ENCODE peak calls at places on chromosomes 12 and 14, in four cellular contexts. H, O, B and C are unnamed samples.

GRCh38 chr14:69483765-69484443 is 624 bp upstream of the PLEKHD1 start:
- DNase-seq in H (peak), O (no peak), B (no peak), C (peak)

GRCh38 chr14:89041245-89041585 is 216.8 kb downstream of the TTC8 start:
- DNase-seq in H (no peak), O (peak), B (no peak), C (no peak)

GRCh38 chr14:73662439-73663056 is 17.8 kb downstream of the DNAL1 start:
- DNase-seq in H (peak), O (peak), B (peak), C (peak)

GRCh38 chr14:91284146-91284790 is 39.8 kb upstream of the GPR68 start:
- DNase-seq in H (no peak), O (no peak), B (no peak), C (peak)

GRCh38 chr14:65686761-65687160 is 274.2 kb downstream of the FUT8 start:
- DNase-seq in H (no peak), O (no peak), B (no peak), C (peak)

GRCh38 chr12:128042825-128043224 is 224.1 kb upstream of the TMEM132C start:
- DNase-seq in H (no peak), O (no peak), B (no peak), C (no peak)

GRCh38 chr14:100988411-100988900 is 84.9 kb upstream of the RTL1 start:
- DNase-seq in H (peak), O (peak), B (no peak), C (peak)

GRCh38 chr12:103647267-103647666 is 60.2 kb downstream of the STAB2 start:
- DNase-seq in H (peak), O (no peak), B (no peak), C (peak)

GRCh38 chr12:34327671-34328070 is 305.4 kb downstream of the ALG10 start:
- DNase-seq in H (no peak), O (no peak), B (no peak), C (no peak)

GRCh38 chr12:30457621-30458289 is 237.9 kb downstream of the IPO8 start:
- DNase-seq in H (peak), O (peak), B (peak), C (peak)

GRCh38 chr14:31954991-31955390 is 122.1 kb upstream of the ARHGAP5 start:
- DNase-seq in H (no peak), O (no peak), B (no peak), C (peak)

GRCh38 chr12:82966160-82966559 is 279.5 kb downstream of the TMTC2 start:
- DNase-seq in H (no peak), O (no peak), B (no peak), C (no peak)

GRCh38 chr12:120468846-120469449 is 600 bp downstream of the SRSF9 start:
- DNase-seq in H (peak), O (no peak), B (peak), C (peak)

GRCh38 chr12:14950421-14950820 is 11.0 kb downstream of the ARHGDIB start:
- DNase-seq in H (no peak), O (no peak), B (no peak), C (no peak)

GRCh38 chr12:89162704-89163261 is 189.5 kb downstream of the DUSP6 start:
- DNase-seq in H (peak), O (no peak), B (no peak), C (peak)

GRCh38 chr12:97940629-97941028 is 478.0 kb downstream of the RMST start:
- DNase-seq in H (no peak), O (no peak), B (no peak), C (no peak)

GRCh38 chr12:97941686-97942354 is 479.2 kb downstream of the RMST start:
- DNase-seq in H (peak), O (peak), B (no peak), C (no peak)

GRCh38 chr12:97944576-97944975 is 482.0 kb downstream of the RMST start:
- DNase-seq in H (no peak), O (no peak), B (no peak), C (no peak)

GRCh38 chr12:97940105-97940504 is 477.5 kb downstream of the RMST start:
- DNase-seq in H (no peak), O (no peak), B (no peak), C (no peak)

GRCh38 chr12:97943359-97943758 is 480.8 kb downstream of the RMST start:
- DNase-seq in H (no peak), O (no peak), B (no peak), C (no peak)
- TF ChIP-seq CTCF in H (no peak), O (no peak), B (no peak), C (no peak)

GRCh38 chr12:22275847-22276246 is 58.7 kb downstream of the ST8SIA1 start:
- DNase-seq in H (peak), O (no peak), B (no peak), C (peak)
- TF ChIP-seq MAZ in H (no peak), O (no peak), B (no peak), C (peak)

GRCh38 chr14:29489911-29490310 is 437.7 kb downstream of the PRKD1 start:
- DNase-seq in H (no peak), O (no peak), B (no peak), C (no peak)

GRCh38 chr14:29486132-29486531 is 441.5 kb downstream of the PRKD1 start:
- DNase-seq in H (no peak), O (no peak), B (no peak), C (no peak)
- TF ChIP-seq CTCF in H (no peak), O (no peak), B (no peak), C (no peak)

DNA sequence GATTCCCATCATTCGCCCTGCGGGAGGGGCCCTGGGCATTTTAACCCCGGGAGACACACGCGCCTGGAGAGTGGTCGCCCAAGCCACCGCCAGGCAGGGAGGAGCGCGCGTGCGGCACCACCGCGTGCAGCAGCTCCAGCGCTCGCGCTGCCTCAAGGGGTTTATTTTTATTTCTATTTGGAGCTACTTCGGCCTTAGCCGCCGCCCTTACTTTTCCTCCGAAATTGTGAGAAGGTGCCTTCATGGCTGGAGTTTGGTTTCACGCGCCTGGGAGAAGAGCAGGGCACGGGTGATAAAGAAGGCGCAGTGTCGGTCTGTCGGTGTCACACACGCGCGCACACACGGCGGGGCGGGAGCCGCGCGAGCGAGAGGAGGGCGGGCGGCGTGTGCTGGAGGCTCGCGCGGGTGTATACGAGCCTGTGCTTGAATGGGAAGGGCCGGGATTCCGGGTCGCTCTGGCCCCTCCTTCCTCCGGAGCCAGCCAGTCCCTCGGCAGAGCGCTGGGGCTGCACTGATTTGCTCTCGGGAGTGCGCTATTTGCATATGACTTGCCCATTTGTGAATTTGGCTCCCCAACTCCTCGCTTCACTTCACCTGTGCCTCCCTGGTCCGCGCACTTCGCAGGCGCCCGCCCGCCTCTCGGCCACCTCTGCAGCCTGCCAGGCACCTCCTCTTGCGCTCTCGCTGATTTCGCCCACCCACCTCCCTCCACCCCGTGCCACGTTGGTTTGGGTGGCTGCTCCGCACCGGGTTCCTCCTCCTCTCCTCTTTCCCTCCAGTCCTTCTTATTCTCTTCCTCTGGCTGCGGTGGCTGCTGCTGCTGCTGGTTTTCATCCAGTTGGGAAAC is 932.3 kb downstream of the DIO2 start:
- DNase-seq in H (peak), O (peak), B (no peak), C (peak)
- TF ChIP-seq MAZ in H (no peak), O (no peak), B (no peak), C (peak)

GRCh38 chr14:61438036-61438435 is 116.7 kb downstream of the PRKCH start:
- DNase-seq in H (no peak), O (no peak), B (no peak), C (no peak)

GRCh38 chr14:61439779-61440418 is 118.5 kb downstream of the PRKCH start:
- DNase-seq in H (no peak), O (no peak), B (no peak), C (no peak)

GRCh38 chr14:61438497-61438859 is 117.1 kb downstream of the PRKCH start:
- DNase-seq in H (peak), O (no peak), B (no peak), C (no peak)

GRCh38 chr14:61437383-61437782 is 116.0 kb downstream of the PRKCH start:
- DNase-seq in H (no peak), O (no peak), B (no peak), C (no peak)

DNA sequence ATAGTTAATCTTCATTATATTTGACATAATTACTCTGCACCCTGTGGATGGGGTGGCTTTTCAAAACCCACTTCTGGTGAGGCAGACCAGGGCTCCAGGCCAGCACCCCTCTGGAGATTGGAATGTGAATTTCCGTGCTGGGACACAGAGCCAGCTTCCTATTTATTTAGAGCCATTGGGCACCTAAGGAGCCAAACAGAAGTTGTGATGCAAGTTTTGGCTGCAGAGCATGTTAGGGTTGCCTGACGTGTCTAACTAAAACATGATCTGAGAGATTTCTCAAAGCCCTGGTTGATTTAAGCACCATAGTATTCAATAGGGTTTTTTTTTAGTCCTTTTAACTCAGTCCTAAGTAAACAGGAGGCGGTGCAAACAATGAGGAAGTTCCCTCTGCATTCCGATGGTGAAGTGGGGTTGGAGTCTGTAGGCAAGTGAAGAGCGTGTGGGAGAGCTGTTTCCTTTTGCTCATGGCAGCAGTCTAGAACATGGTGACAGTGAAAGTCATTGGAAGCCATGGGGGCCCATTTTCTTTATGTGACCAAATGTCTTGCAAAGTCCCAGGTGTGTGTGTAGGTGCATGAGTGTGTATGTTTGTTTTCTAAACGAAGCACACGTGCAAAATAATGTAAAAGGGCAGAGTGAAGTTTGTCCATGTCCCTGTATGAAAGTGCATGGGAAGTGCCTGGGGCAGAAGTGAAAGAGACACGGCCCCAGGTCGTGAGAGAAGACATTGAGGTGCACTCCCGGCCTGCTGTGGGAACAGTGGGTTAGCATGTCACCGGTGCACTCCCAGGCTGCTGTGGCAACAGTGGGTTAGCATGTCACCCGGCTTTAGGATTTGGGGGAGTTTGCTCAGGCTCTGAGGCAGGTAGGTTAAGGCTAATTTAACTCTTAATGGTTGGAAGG is 117.7 kb downstream of the PRKCH start:
- DNase-seq in H (peak), O (peak), B (no peak), C (peak)
- TF ChIP-seq CTCF in H (no peak), O (no peak), B (no peak), C (no peak)